ENCODE peak calls at places on chromosomes 2 and 18, in four cellular contexts. One of them, this sample, is unnamed.

GRCh38 chr18:79944746-79945117 is 6.7 kb downstream of the SLC66A2 start:
- DNase-seq in cardiac muscle cell: no peak
- DNase-seq in neuronal stem cell: no peak
- DNase-seq in ovary: peak; percentile 8
- DNase-seq in this sample: no peak

GRCh38 chr2:197786010-197786877 is 1.1 kb upstream of the BOLL start:
- DNase-seq in cardiac muscle cell: no peak
- DNase-seq in ovary: no peak
- DNase-seq in neuronal stem cell: peak; percentile 24
- DNase-seq in this sample: no peak

GRCh38 chr2:200136655-200137054 is 169.8 kb upstream of the SPATS2L start:
- DNase-seq in cardiac muscle cell: no peak
- DNase-seq in neuronal stem cell: no peak
- DNase-seq in ovary: no peak
- DNase-seq in this sample: no peak

GRCh38 chr2:161355985-161356384 is 47.8 kb downstream of the PSMD14 start:
- DNase-seq in neuronal stem cell: no peak
- DNase-seq in ovary: no peak
- DNase-seq in cardiac muscle cell: no peak
- DNase-seq in this sample: no peak

GRCh38 chr2:36578343-36579296 is 19.3 kb downstream of the FEZ2 start:
- DNase-seq in ovary: no peak
- DNase-seq in cardiac muscle cell: no peak
- DNase-seq in neuronal stem cell: no peak
- DNase-seq in this sample: no peak

GRCh38 chr2:186716004-186716403 is 22.1 kb downstream of the FAM171B start:
- DNase-seq in cardiac muscle cell: no peak
- DNase-seq in ovary: no peak
- DNase-seq in neuronal stem cell: no peak
- DNase-seq in this sample: no peak

GRCh38 chr2:11624893-11625292 is 45.1 kb downstream of the NTSR2 start:
- DNase-seq in neuronal stem cell: no peak
- DNase-seq in cardiac muscle cell: no peak
- DNase-seq in ovary: no peak
- DNase-seq in this sample: no peak

GRCh38 chr2:142872900-142873724 is 4.4 kb upstream of the KYNU start:
- DNase-seq in cardiac muscle cell: peak; percentile 84
- DNase-seq in neuronal stem cell: no peak
- DNase-seq in ovary: no peak
- DNase-seq in this sample: no peak

GRCh38 chr2:60094450-60094929 is 459.0 kb downstream of the BCL11A start:
- DNase-seq in ovary: no peak
- DNase-seq in neuronal stem cell: no peak
- DNase-seq in cardiac muscle cell: no peak
- DNase-seq in this sample: no peak

GRCh38 chr18:12657048-12657848 is 659 bp downstream of the SPIRE1 start:
- DNase-seq in neuronal stem cell: peak; percentile 21
- DNase-seq in cardiac muscle cell: peak; percentile 59
- DNase-seq in ovary: peak; percentile 70
- DNase-seq in this sample: peak; percentile 56

GRCh38 chr2:188348974-188349500 is 57.4 kb downstream of the GULP1 start:
- DNase-seq in ovary: no peak
- DNase-seq in neuronal stem cell: no peak
- DNase-seq in cardiac muscle cell: no peak
- DNase-seq in this sample: no peak

GRCh38 chr18:45107425-45107824 is 426.7 kb downstream of the SETBP1 start:
- DNase-seq in cardiac muscle cell: peak; percentile 76
- DNase-seq in neuronal stem cell: no peak
- DNase-seq in ovary: no peak
- DNase-seq in this sample: no peak

GRCh38 chr18:70363861-70364260 is 75.0 kb downstream of the SOCS6 start:
- DNase-seq in ovary: no peak
- DNase-seq in neuronal stem cell: no peak
- DNase-seq in cardiac muscle cell: peak; percentile 70
- DNase-seq in this sample: no peak

GRCh38 chr2:219665926-219666325 is 38.5 kb downstream of the SLC4A3 start:
- DNase-seq in ovary: no peak
- DNase-seq in neuronal stem cell: no peak
- DNase-seq in cardiac muscle cell: no peak
- DNase-seq in this sample: no peak

GRCh38 chr2:45892236-45892701 is 240.8 kb downstream of the PRKCE start:
- DNase-seq in cardiac muscle cell: peak; percentile 32
- DNase-seq in neuronal stem cell: no peak
- DNase-seq in ovary: no peak
- DNase-seq in this sample: no peak

GRCh38 chr18:832085-832681 is 20.1 kb upstream of the YES1 start:
- DNase-seq in neuronal stem cell: no peak
- DNase-seq in cardiac muscle cell: no peak
- DNase-seq in ovary: no peak
- DNase-seq in this sample: peak; percentile 76

GRCh38 chr2:236571161-236571560 is 1.5 kb downstream of the ACKR3 start:
- DNase-seq in neuronal stem cell: no peak
- DNase-seq in cardiac muscle cell: no peak
- DNase-seq in ovary: no peak
- DNase-seq in this sample: no peak
- H3K4me3 ChIP-seq in neuronal stem cell: no peak overlapping the region
- H3K4me3 ChIP-seq in cardiac muscle cell: peak overlapping the region; percentile 9
- H3K4me3 ChIP-seq in ovary: peak overlapping the region; percentile 18
- H3K4me3 ChIP-seq in this sample: no peak overlapping the region

GRCh38 chr2:234677758-234678538 is 181.1 kb upstream of the ARL4C start:
- DNase-seq in neuronal stem cell: no peak
- DNase-seq in cardiac muscle cell: peak; percentile 35
- DNase-seq in ovary: no peak
- DNase-seq in this sample: no peak

GRCh38 chr2:234674781-234675201 is 177.9 kb upstream of the ARL4C start:
- DNase-seq in neuronal stem cell: no peak
- DNase-seq in cardiac muscle cell: peak; percentile 49
- DNase-seq in ovary: no peak
- DNase-seq in this sample: no peak

GRCh38 chr2:234673961-234674759 is 177.3 kb upstream of the ARL4C start:
- DNase-seq in cardiac muscle cell: peak; percentile 33
- DNase-seq in ovary: no peak
- DNase-seq in neuronal stem cell: no peak
- DNase-seq in this sample: no peak

GRCh38 chr2:234676859-234677450 is 180.1 kb upstream of the ARL4C start:
- DNase-seq in neuronal stem cell: peak; percentile 51
- DNase-seq in cardiac muscle cell: no peak
- DNase-seq in ovary: no peak
- DNase-seq in this sample: no peak

GRCh38 chr2:234676109-234676858 is 179.4 kb upstream of the ARL4C start:
- DNase-seq in ovary: no peak
- DNase-seq in cardiac muscle cell: no peak
- DNase-seq in neuronal stem cell: no peak
- DNase-seq in this sample: no peak
- H3K27ac ChIP-seq in ovary: no peak overlapping the region
- H3K27ac ChIP-seq in cardiac muscle cell: no peak overlapping the region
- H3K27ac ChIP-seq in neuronal stem cell: peak overlapping the region; percentile 85
- H3K27ac ChIP-seq in this sample: no peak overlapping the region

GRCh38 chr2:203014456-203015199 is at the start of gene NBEAL1:
- DNase-seq in neuronal stem cell: peak; percentile 99
- DNase-seq in ovary: peak; percentile 99
- DNase-seq in cardiac muscle cell: peak; percentile 100
- DNase-seq in this sample: peak; percentile 99

GRCh38 chr2:203021986-203022385 is 7.3 kb downstream of the NBEAL1 start:
- DNase-seq in neuronal stem cell: no peak
- DNase-seq in ovary: no peak
- DNase-seq in cardiac muscle cell: peak; percentile 33
- DNase-seq in this sample: no peak

GRCh38 chr2:203018181-203018580 is 3.5 kb downstream of the NBEAL1 start:
- DNase-seq in cardiac muscle cell: peak; percentile 27
- DNase-seq in ovary: no peak
- DNase-seq in neuronal stem cell: no peak
- DNase-seq in this sample: no peak

GRCh38 chr2:203019142-203019541 is 4.5 kb downstream of the NBEAL1 start:
- DNase-seq in ovary: no peak
- DNase-seq in neuronal stem cell: no peak
- DNase-seq in cardiac muscle cell: no peak
- DNase-seq in this sample: no peak

DNA sequence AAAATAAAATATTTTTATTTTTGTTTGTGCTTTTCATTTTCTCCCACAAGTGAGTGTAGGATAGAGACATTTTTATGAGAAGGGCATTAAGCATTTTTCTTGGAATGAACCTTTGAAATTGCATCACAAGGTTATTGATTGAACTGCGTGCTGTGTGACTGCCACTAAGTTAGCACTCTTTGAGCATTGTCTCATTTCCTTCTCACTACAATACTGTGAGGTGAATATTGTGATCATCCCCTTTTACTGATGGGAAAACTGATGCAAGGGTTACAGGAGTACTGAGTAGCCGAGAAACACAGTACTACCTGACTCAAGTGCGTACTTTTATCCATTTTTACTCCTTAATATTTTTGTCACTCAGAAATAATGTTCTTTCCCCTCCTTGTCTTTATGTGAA is 2.0 kb downstream of the NBEAL1 start:
- DNase-seq in cardiac muscle cell: no peak
- DNase-seq in neuronal stem cell: no peak
- DNase-seq in ovary: no peak
- DNase-seq in this sample: no peak
- H3K4me3 ChIP-seq in cardiac muscle cell: peak overlapping the region; percentile 30
- H3K4me3 ChIP-seq in neuronal stem cell: no peak overlapping the region
- H3K4me3 ChIP-seq in ovary: peak overlapping the region; percentile 96
- H3K4me3 ChIP-seq in this sample: no peak overlapping the region

DNA sequence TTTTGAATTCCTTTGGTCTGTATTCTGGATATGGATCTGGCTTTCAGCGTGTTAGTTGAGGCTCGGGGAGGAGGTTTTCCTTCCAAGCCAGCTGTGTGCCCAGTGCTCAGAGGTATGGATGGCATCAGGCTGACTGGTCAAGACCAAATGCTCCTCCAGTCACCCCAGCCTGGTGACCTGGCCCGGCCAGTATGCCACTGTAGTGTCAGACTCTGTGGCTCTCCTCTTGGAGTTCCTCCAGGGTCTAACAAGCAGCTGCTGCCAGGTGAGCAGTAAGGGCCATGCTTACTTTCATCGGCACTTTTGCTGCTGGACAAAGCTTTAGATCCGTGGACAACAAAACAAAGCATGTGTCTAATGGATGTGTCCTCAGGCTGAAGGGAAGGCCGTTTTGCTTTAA is 44.1 kb downstream of the CABLES1 start:
- DNase-seq in cardiac muscle cell: no peak
- DNase-seq in ovary: no peak
- DNase-seq in neuronal stem cell: no peak
- DNase-seq in this sample: no peak
- H3K27ac ChIP-seq in cardiac muscle cell: no peak overlapping the region
- H3K27ac ChIP-seq in ovary: no peak overlapping the region
- H3K27ac ChIP-seq in neuronal stem cell: no peak overlapping the region
- H3K27ac ChIP-seq in this sample: no peak overlapping the region

This sample was measured in adrenal gland.